ENCODE peak calls at places on chromosomes 3 and 15, in ten cellular contexts. O is HT-29, M is amniotic stem cell, E is NCI-H774, A is hippocampal formation, R is lung microvascular endothelial cell, Q is heart right ventricle, D is IMR-90, P is substantia nigra, B is ACHN. T is an unnamed sample.

GRCh38 chr3:15638891-15639262 is 37.3 kb downstream of the BTD start:
- DNase-seq in O (no peak), M (no peak), E (no peak), A (no peak), R (no peak), Q (no peak), D (no peak), P (no peak), B (no peak), T (peak)

GRCh38 chr3:128334086-128334650 is 132.5 kb downstream of the DNAJB8 start:
- DNase-seq in O (no peak), M (no peak), E (no peak), A (no peak), R (no peak), Q (no peak), D (no peak), P (no peak), B (no peak), T (no peak)

GRCh38 chr15:73464602-73465001 is 21.6 kb downstream of the REC114 start:
- DNase-seq in O (peak), M (no peak), E (no peak), A (no peak), R (no peak), Q (no peak), D (no peak), P (no peak), B (peak), T (no peak)

GRCh38 chr3:189806171-189806951 is 175.2 kb downstream of the TP63 start:
- DNase-seq in O (no peak), M (no peak), E (no peak), A (no peak), R (no peak), Q (no peak), D (peak), P (no peak), B (no peak), T (peak)

GRCh38 chr3:151890721-151891141 is 17.3 kb downstream of the SUCNR1 start:
- DNase-seq in O (peak), M (no peak), E (peak), A (no peak), R (no peak), Q (no peak), D (no peak), P (no peak), B (no peak), T (peak)

GRCh38 chr3:160440687-160441086 is 8.9 kb downstream of the TRIM59 start:
- DNase-seq in O (no peak), M (no peak), E (no peak), A (no peak), R (no peak), Q (no peak), D (no peak), P (no peak), B (no peak), T (no peak)

GRCh38 chr3:82448320-82448719 is 686.9 kb upstream of the GBE1 start:
- DNase-seq in O (no peak), M (no peak), E (no peak), A (no peak), R (no peak), Q (no peak), D (no peak), P (no peak), B (no peak), T (no peak)

GRCh38 chr3:190514163-190515153 is 573 bp downstream of the IL1RAP start:
- DNase-seq in O (peak), M (no peak), E (no peak), A (peak), R (peak), Q (peak), D (peak), P (no peak), B (peak), T (peak)

GRCh38 chr15:51738553-51738952 is 1.1 kb upstream of the LYSMD2 start:
- DNase-seq in O (no peak), M (no peak), E (no peak), A (no peak), R (no peak), Q (no peak), D (no peak), P (no peak), B (no peak), T (no peak)

GRCh38 chr3:99578339-99578970 is 59.9 kb upstream of the COL8A1 start:
- DNase-seq in O (no peak), M (no peak), E (no peak), A (no peak), R (peak), Q (no peak), D (peak), P (no peak), B (no peak), T (peak)

GRCh38 chr3:159992601-159993000 is 4.0 kb downstream of the IL12A start:
- DNase-seq in O (no peak), M (no peak), E (no peak), A (no peak), R (no peak), Q (no peak), D (no peak), P (no peak), B (no peak), T (no peak)

GRCh38 chr3:172622916-172623700 is 87.8 kb downstream of the NCEH1 start:
- DNase-seq in O (peak), M (peak), E (no peak), A (no peak), R (peak), Q (no peak), D (peak), P (no peak), B (peak), T (peak)

GRCh38 chr3:52098108-52098507 is 41.7 kb upstream of the DUSP7 start:
- DNase-seq in O (no peak), M (no peak), E (no peak), A (no peak), R (peak), Q (no peak), D (no peak), P (no peak), B (no peak), T (no peak)

GRCh38 chr15:37921527-37922385 is 12.7 kb upstream of the TMCO5A start:
- DNase-seq in O (no peak), M (no peak), E (no peak), A (no peak), R (peak), Q (no peak), D (peak), P (no peak), B (no peak), T (no peak)

GRCh38 chr15:100725121-100726069 is 123.0 kb downstream of the ASB7 start:
- DNase-seq in O (no peak), M (peak), E (no peak), A (no peak), R (no peak), Q (no peak), D (peak), P (no peak), B (peak), T (peak)

GRCh38 chr3:24495334-24495994 is 814 bp upstream of the THRB start:
- DNase-seq in O (peak), M (no peak), E (peak), A (peak), R (peak), Q (peak), D (no peak), P (peak), B (no peak), T (no peak)

GRCh38 chr15:25810631-25811077 is 52.5 kb downstream of the ATP10A start:
- DNase-seq in O (no peak), M (no peak), E (no peak), A (no peak), R (no peak), Q (no peak), D (no peak), P (no peak), B (no peak), T (peak)

GRCh38 chr15:66999046-66999557 is 66.3 kb upstream of the SMAD3 start:
- DNase-seq in O (no peak), M (no peak), E (no peak), A (no peak), R (no peak), Q (no peak), D (peak), P (no peak), B (no peak), T (no peak)

T was measured in astrocyte.